ENCODE peak calls at places on chromosome 4, in seven cellular contexts. T is uterus; W is right atrium auricular region; E is choroid plexus epithelial cell; I is fibroblast of lung; Y is effector memory CD4-positive, alpha-beta T cell; S is naive thymus-derived CD4-positive, alpha-beta T cell. M is an unnamed sample.
A peak's percentile ranks its signal among the peaks of the same experiment; 100 is the strongest.

GRCh38 chr4:145776208-145776607 is 96.3 kb downstream of the C4orf51 start:
- DNase-seq in T (no peak), W (no peak), E (no peak), I (no peak), Y (no peak), S (no peak), M (no peak)

GRCh38 chr4:124334119-124334518 is 378.4 kb downstream of the ANKRD50 start:
- DNase-seq in T (no peak), W (no peak), E (peak; percentile 93), I (peak; percentile 94), Y (no peak), S (no peak), M (no peak)

GRCh38 chr4:25320374-25321172 is 8.0 kb downstream of the ZCCHC4 start:
- DNase-seq in T (no peak), W (no peak), E (peak; percentile 97), I (peak; percentile 96), Y (no peak), S (no peak), M (no peak)

GRCh38 chr4:17544831-17545234 is 29.9 kb downstream of the CLRN2 start:
- DNase-seq in T (no peak), W (no peak), E (peak; percentile 12), I (no peak), Y (no peak), S (no peak), M (no peak)

GRCh38 chr4:28357985-28358384 is 1497.3 kb downstream of the STIM2 start:
- DNase-seq in T (no peak), W (no peak), E (peak; percentile 54), I (peak; percentile 37), Y (no peak), S (no peak), M (no peak)

GRCh38 chr4:142402925-142403324 is 443.2 kb downstream of the INPP4B start:
- DNase-seq in T (no peak), W (no peak), E (no peak), I (peak; percentile 53), Y (no peak), S (no peak), M (no peak)

GRCh38 chr4:147633113-147633512 is 15.9 kb downstream of the TMEM184C start:
- DNase-seq in T (no peak), W (no peak), E (peak; percentile 76), I (peak; percentile 36), Y (no peak), S (no peak), M (no peak)

GRCh38 chr4:31283689-31284088 is 563.5 kb downstream of the PCDH7 start:
- DNase-seq in T (no peak), W (no peak), E (no peak), I (no peak), Y (no peak), S (no peak), M (no peak)

GRCh38 chr4:37836838-37837413 is 10.4 kb downstream of the PGM2 start:
- DNase-seq in T (no peak), W (no peak), E (no peak), I (no peak), Y (no peak), S (no peak), M (no peak)
- H3K4me3 ChIP-seq in T (no peak overlapping the region), W (no peak overlapping the region), E (no peak overlapping the region), I (no peak overlapping the region), Y (no peak overlapping the region), S (no peak overlapping the region), M (no peak overlapping the region)

DNA sequence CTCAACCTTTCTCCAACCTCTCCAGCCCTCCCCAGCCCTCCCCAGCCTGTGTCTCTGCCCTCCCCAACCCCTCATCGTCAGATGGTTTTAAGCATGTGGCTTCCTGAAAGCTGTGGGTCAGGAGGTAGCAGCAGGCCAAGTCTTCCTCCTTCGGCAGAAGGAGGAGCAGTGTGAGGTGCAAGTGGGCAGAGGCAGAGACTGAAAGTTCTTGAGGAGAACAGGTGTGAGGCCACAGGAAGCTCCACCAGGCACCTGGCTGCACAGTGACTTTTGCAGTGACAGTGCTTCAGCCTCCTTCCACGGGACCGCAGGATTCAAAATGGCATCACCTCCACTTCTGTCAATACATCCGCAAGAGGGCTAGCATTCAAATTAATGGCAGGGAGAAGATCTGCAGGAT is 203.9 kb upstream of the LEF1 start:
- DNase-seq in T (no peak), W (no peak), E (no peak), I (no peak), Y (no peak), S (peak; percentile 42), M (no peak)
- H3K4me3 ChIP-seq in T (no peak overlapping the region), W (no peak overlapping the region), E (no peak overlapping the region), I (no peak overlapping the region), Y (no peak overlapping the region), S (peak overlapping the region; percentile 13), M (no peak overlapping the region)

GRCh38 chr4:139167774-139168444 is 9.1 kb downstream of the ELF2 start:
- DNase-seq in T (no peak), W (no peak), E (peak; percentile 71), I (peak; percentile 62), Y (no peak), S (no peak), M (no peak)
- H3K4me3 ChIP-seq in T (no peak overlapping the region), W (no peak overlapping the region), E (no peak overlapping the region), I (no peak overlapping the region), Y (no peak overlapping the region), S (no peak overlapping the region), M (no peak overlapping the region)

GRCh38 chr4:6326312-6327060 is 56.8 kb downstream of the WFS1 start:
- DNase-seq in T (no peak), W (no peak), E (no peak), I (no peak), Y (no peak), S (no peak), M (no peak)

GRCh38 chr4:6327220-6327917 is 57.7 kb downstream of the WFS1 start:
- DNase-seq in T (peak; percentile 80), W (peak; percentile 84), E (peak; percentile 78), I (peak; percentile 65), Y (peak; percentile 50), S (peak; percentile 68), M (peak; percentile 83)

GRCh38 chr4:6325791-6326290 is 56.2 kb downstream of the WFS1 start:
- DNase-seq in T (no peak), W (no peak), E (no peak), I (no peak), Y (no peak), S (no peak), M (no peak)

GRCh38 chr4:6324461-6324998 is 54.9 kb downstream of the WFS1 start:
- DNase-seq in T (no peak), W (no peak), E (no peak), I (no peak), Y (no peak), S (no peak), M (no peak)

DNA sequence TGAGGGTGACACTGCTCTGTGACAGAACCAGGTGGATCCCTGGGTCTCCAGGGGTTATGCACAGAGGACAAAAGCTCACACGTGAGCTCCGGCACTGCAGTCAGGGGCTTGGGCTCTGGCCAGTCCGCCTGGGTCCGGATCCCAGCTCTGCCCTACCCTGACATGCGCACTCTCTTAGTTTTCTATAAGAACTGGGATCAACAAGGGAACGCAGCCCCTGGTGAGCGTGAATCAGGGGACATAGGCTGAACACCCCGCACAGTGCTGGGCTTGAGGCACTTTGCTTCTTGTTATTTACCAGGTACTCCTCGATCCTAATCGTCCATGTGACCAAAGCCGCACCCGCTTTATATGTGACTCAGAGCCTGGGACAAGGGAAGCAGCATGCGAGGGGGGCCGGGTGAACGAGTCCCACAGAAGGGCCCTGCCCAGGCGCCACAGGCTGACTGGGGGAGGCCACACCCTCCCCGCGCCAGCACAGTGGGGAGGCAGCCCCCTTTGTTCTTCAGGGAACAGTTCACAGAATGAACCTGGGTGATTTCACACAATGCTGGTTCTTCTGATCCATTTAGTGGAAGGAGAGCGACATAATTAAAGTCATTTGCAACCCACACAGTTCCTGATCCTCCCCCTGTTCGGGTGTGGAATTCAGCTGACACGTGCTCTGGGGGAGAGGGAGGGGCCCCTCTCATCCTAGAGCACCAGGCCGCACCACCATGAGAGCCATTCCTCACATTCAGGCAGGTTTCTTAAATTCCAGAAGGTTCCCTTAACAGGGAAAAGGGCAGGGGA is 55.5 kb downstream of the WFS1 start:
- DNase-seq in T (peak; percentile 63), W (peak; percentile 71), E (peak; percentile 16), I (no peak), Y (no peak), S (no peak), M (no peak)
- H3K4me3 ChIP-seq in T (no peak overlapping the region), W (no peak overlapping the region), E (no peak overlapping the region), I (no peak overlapping the region), Y (no peak overlapping the region), S (no peak overlapping the region), M (no peak overlapping the region)

GRCh38 chr4:185290018-185290607 is 80.7 kb downstream of the SNX25 start:
- DNase-seq in T (no peak), W (no peak), E (no peak), I (no peak), Y (no peak), S (no peak), M (no peak)
- H3K4me3 ChIP-seq in T (no peak overlapping the region), W (no peak overlapping the region), E (no peak overlapping the region), I (no peak overlapping the region), Y (no peak overlapping the region), S (no peak overlapping the region), M (no peak overlapping the region)

DNA sequence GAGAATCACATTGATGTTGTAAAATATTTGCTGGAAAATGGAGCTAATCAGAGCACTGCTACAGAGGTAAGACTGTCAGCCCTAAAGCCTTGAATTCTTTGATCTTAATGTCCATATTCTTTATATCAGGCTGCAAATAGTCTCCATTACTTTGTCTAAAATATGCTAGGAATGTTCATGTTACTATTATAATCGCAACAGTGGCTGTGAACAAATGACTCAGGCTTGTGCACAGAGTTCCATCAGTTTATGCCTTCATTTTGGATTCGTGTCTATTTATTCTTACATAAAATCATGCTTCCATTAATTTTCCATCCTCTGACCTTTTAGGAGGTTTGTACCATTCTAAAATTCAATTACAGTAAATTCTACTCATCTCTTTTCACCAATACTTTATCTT is 182.7 kb downstream of the ANK2 start:
- DNase-seq in T (no peak), W (no peak), E (peak; percentile 11), I (no peak), Y (no peak), S (no peak), M (no peak)
- H3K4me3 ChIP-seq in T (no peak overlapping the region), W (no peak overlapping the region), E (no peak overlapping the region), I (no peak overlapping the region), Y (no peak overlapping the region), S (no peak overlapping the region), M (no peak overlapping the region)

GRCh38 chr4:165332502-165332901 is 5.0 kb downstream of the MSMO1 start:
- DNase-seq in T (no peak), W (no peak), E (no peak), I (no peak), Y (no peak), S (no peak), M (no peak)
- H3K4me3 ChIP-seq in T (no peak overlapping the region), W (no peak overlapping the region), E (no peak overlapping the region), I (peak overlapping the region; percentile 86), Y (no peak overlapping the region), S (no peak overlapping the region), M (no peak overlapping the region)

DNA sequence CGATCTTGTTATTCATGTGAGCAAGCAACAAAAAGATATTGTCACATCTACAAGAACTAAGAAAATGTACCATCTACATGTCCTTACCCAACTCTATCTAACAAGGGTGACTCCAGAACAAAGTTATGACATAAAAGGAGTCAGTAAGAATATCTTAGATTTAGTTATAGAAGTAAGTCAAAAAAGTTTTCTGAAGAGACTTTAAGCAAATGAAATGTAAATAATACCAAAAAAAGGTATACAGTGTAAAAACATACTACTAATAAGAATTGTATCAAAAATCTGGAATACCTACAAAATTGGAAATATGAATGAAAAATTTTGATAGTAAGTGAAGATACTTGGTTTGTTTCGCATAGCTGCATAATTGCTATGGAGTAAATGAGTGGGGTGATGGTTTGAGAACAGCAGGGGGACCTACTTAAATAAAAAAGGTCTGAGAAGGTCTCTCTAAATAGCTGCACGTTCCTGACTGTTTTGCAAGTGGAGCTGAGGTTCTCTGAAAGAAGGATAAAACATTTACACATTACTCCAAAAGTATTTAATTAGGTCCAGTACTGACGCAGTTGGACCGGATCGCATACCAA is 51.0 kb upstream of the ENPP6 start:
- DNase-seq in T (no peak), W (peak; percentile 13), E (peak; percentile 39), I (peak; percentile 21), Y (no peak), S (no peak), M (no peak)
- H3K4me3 ChIP-seq in T (no peak overlapping the region), W (no peak overlapping the region), E (no peak overlapping the region), I (no peak overlapping the region), Y (peak overlapping the region; percentile 59), S (peak overlapping the region; percentile 61), M (peak overlapping the region; percentile 12)

M was measured in aorta.